ENCODE peak calls at places on chromosome 4, in four cellular contexts. One of them, this sample, is unnamed.

GRCh38 chr4:85210353-85210752 is 243.9 kb upstream of the WDFY3 start:
- DNase-seq in K562: no peak
- DNase-seq in thoracic aorta: no peak
- DNase-seq in AG04450: no peak
- DNase-seq in this sample: no peak

GRCh38 chr4:73019462-73020047 is 50.0 kb downstream of the COX18 start:
- DNase-seq in K562: peak; percentile 22
- DNase-seq in thoracic aorta: no peak
- DNase-seq in AG04450: peak; percentile 7
- DNase-seq in this sample: no peak

GRCh38 chr4:38488891-38489861 is 174.8 kb upstream of the KLF3 start:
- DNase-seq in AG04450: no peak
- DNase-seq in K562: no peak
- DNase-seq in thoracic aorta: no peak
- DNase-seq in this sample: no peak

GRCh38 chr4:72136429-72136828 is 104.6 kb downstream of the NPFFR2 start:
- DNase-seq in thoracic aorta: no peak
- DNase-seq in AG04450: no peak
- DNase-seq in K562: no peak
- DNase-seq in this sample: no peak

GRCh38 chr4:137467537-137467936 is 64.8 kb downstream of the PCDH18 start:
- DNase-seq in K562: no peak
- DNase-seq in AG04450: no peak
- DNase-seq in thoracic aorta: no peak
- DNase-seq in this sample: no peak

GRCh38 chr4:48042979-48043461 is 26.4 kb downstream of the NIPAL1 start:
- DNase-seq in AG04450: no peak
- DNase-seq in thoracic aorta: no peak
- DNase-seq in K562: no peak
- DNase-seq in this sample: no peak

GRCh38 chr4:173332963-173333657 is 1.0 kb downstream of the HMGB2 start:
- DNase-seq in K562: no peak
- DNase-seq in AG04450: no peak
- DNase-seq in thoracic aorta: no peak
- DNase-seq in this sample: no peak

GRCh38 chr4:69104719-69105275 is 8.5 kb downstream of the UGT2B7 start:
- DNase-seq in K562: no peak
- DNase-seq in AG04450: no peak
- DNase-seq in thoracic aorta: no peak
- DNase-seq in this sample: no peak

GRCh38 chr4:110195561-110196205 is 2.7 kb downstream of the ELOVL6 start:
- DNase-seq in thoracic aorta: no peak
- DNase-seq in AG04450: no peak
- DNase-seq in K562: no peak
- DNase-seq in this sample: no peak

GRCh38 chr4:144501231-144501780 is 144.7 kb upstream of the HHIP start:
- DNase-seq in AG04450: no peak
- DNase-seq in K562: no peak
- DNase-seq in thoracic aorta: no peak
- DNase-seq in this sample: no peak

GRCh38 chr4:8702516-8703400 is 110.2 kb downstream of the CPZ start:
- DNase-seq in thoracic aorta: no peak
- DNase-seq in K562: no peak
- DNase-seq in AG04450: no peak
- DNase-seq in this sample: no peak

GRCh38 chr4:38241541-38241940 is 281.3 kb downstream of the PTTG2 start:
- DNase-seq in K562: no peak
- DNase-seq in AG04450: no peak
- DNase-seq in thoracic aorta: no peak
- DNase-seq in this sample: no peak

GRCh38 chr4:155639674-155640529 is 26.7 kb upstream of the GUCY1A1 start:
- DNase-seq in AG04450: no peak
- DNase-seq in K562: no peak
- DNase-seq in thoracic aorta: no peak
- DNase-seq in this sample: no peak

GRCh38 chr4:39970559-39971270 is 7.0 kb downstream of the PDS5A start:
- DNase-seq in K562: no peak
- DNase-seq in AG04450: no peak
- DNase-seq in thoracic aorta: no peak
- DNase-seq in this sample: no peak

GRCh38 chr4:67765928-67766327 is 11.7 kb upstream of the GNRHR start:
- DNase-seq in AG04450: no peak
- DNase-seq in K562: no peak
- DNase-seq in thoracic aorta: no peak
- DNase-seq in this sample: no peak

GRCh38 chr4:24032371-24032989 is 142.6 kb upstream of the PPARGC1A start:
- DNase-seq in K562: no peak
- DNase-seq in thoracic aorta: no peak
- DNase-seq in AG04450: no peak
- DNase-seq in this sample: no peak

GRCh38 chr4:168877779-168878491 is 132.1 kb downstream of the CBR4 start:
- DNase-seq in thoracic aorta: no peak
- DNase-seq in K562: no peak
- DNase-seq in AG04450: no peak
- DNase-seq in this sample: no peak

GRCh38 chr4:135485371-135485770 is 1283.8 kb upstream of the PABPC4L start:
- DNase-seq in AG04450: no peak
- DNase-seq in K562: no peak
- DNase-seq in thoracic aorta: no peak
- DNase-seq in this sample: no peak

GRCh38 chr4:125489952-125490690 is 175.4 kb downstream of the FAT4 start:
- DNase-seq in K562: no peak
- DNase-seq in thoracic aorta: no peak
- DNase-seq in AG04450: no peak
- DNase-seq in this sample: no peak

GRCh38 chr4:158020175-158020574 is 152.7 kb downstream of the GASK1B start:
- DNase-seq in AG04450: peak; percentile 86
- DNase-seq in K562: no peak
- DNase-seq in thoracic aorta: no peak
- DNase-seq in this sample: peak; percentile 26
- H3K27ac ChIP-seq in AG04450: peak overlapping the region; percentile 11
- H3K27ac ChIP-seq in K562: no peak overlapping the region
- H3K27ac ChIP-seq in thoracic aorta: peak overlapping the region; percentile 69
- H3K27ac ChIP-seq in this sample: no peak overlapping the region

GRCh38 chr4:6201580-6202091 is 1.3 kb upstream of the JAKMIP1 start:
- DNase-seq in thoracic aorta: no peak
- DNase-seq in AG04450: no peak
- DNase-seq in K562: no peak
- DNase-seq in this sample: no peak

GRCh38 chr4:6198768-6199343 is 1.5 kb downstream of the JAKMIP1 start:
- DNase-seq in K562: no peak
- DNase-seq in thoracic aorta: no peak
- DNase-seq in AG04450: no peak
- DNase-seq in this sample: peak; percentile 66

GRCh38 chr4:6199344-6199921 is 916 bp downstream of the JAKMIP1 start:
- DNase-seq in thoracic aorta: no peak
- DNase-seq in K562: no peak
- DNase-seq in AG04450: no peak
- DNase-seq in this sample: no peak

GRCh38 chr4:6200011-6200921 is at the start of gene JAKMIP1:
- DNase-seq in AG04450: peak; percentile 10
- DNase-seq in K562: peak; percentile 100
- DNase-seq in thoracic aorta: no peak
- DNase-seq in this sample: peak; percentile 87

DNA sequence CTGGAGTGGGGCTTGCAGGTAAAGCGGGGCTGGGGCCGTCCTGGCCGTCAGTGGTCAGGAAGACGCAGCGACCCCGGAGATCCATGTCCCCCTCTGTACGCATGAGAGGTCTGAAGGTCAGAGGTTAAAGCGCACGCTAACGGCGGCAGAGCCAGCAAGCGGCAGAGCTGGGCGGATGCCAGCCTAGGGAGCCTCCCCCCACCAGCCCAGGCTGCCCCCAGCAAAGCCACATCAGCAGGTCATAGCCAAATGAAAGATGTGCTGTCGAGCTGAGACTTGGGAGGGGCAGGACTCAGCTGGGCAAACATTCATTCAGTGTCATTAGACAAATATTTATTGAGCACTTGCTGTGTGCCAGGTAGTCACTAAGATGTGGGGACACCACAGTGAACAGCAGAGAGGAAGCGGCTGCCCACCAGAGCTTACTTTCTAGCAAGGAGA is 593 bp upstream of the JAKMIP1 start:
- DNase-seq in thoracic aorta: no peak
- DNase-seq in AG04450: no peak
- DNase-seq in K562: no peak
- DNase-seq in this sample: no peak
- H3K27ac ChIP-seq in thoracic aorta: no peak overlapping the region
- H3K27ac ChIP-seq in AG04450: no peak overlapping the region
- H3K27ac ChIP-seq in K562: no peak overlapping the region
- H3K27ac ChIP-seq in this sample: peak overlapping the region; percentile 13

DNA sequence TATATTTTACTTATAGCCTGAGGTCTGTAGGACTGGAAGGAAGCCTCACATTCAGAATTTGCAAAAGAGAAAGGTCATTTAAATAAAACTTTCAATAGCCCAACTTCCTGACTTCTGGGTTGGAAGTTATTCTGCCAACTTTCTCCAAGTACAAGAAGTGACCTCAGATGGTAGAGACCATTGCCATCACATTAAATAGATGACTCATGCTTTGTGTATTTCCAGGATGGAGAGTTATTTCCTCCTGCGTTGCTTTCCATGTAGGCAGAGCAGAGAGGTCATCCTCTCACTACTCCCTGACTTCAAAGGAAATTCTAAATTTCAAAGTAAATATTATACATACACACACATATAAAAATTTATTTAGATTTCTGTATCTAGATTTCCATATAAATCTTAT is 73.0 kb upstream of the NR3C2 start:
- DNase-seq in AG04450: no peak
- DNase-seq in K562: no peak
- DNase-seq in thoracic aorta: no peak
- DNase-seq in this sample: no peak
- H3K27ac ChIP-seq in AG04450: no peak overlapping the region
- H3K27ac ChIP-seq in K562: no peak overlapping the region
- H3K27ac ChIP-seq in thoracic aorta: no peak overlapping the region
- H3K27ac ChIP-seq in this sample: no peak overlapping the region

GRCh38 chr4:80162418-80162817 is 34.9 kb upstream of the PRDM8 start:
- DNase-seq in thoracic aorta: no peak
- DNase-seq in AG04450: no peak
- DNase-seq in K562: no peak
- DNase-seq in this sample: no peak

GRCh38 chr4:80161413-80162058 is 35.8 kb upstream of the PRDM8 start:
- DNase-seq in thoracic aorta: no peak
- DNase-seq in K562: no peak
- DNase-seq in AG04450: no peak
- DNase-seq in this sample: no peak

GRCh38 chr4:80171251-80171650 is 26.1 kb upstream of the PRDM8 start:
- DNase-seq in thoracic aorta: no peak
- DNase-seq in K562: no peak
- DNase-seq in AG04450: no peak
- DNase-seq in this sample: no peak

GRCh38 chr4:80171656-80172055 is 25.6 kb upstream of the PRDM8 start:
- DNase-seq in thoracic aorta: no peak
- DNase-seq in K562: no peak
- DNase-seq in AG04450: no peak
- DNase-seq in this sample: no peak

GRCh38 chr4:80165855-80166254 is 31.4 kb upstream of the PRDM8 start:
- DNase-seq in K562: no peak
- DNase-seq in AG04450: no peak
- DNase-seq in thoracic aorta: no peak
- DNase-seq in this sample: no peak
- H3K27ac ChIP-seq in K562: no peak overlapping the region
- H3K27ac ChIP-seq in AG04450: no peak overlapping the region
- H3K27ac ChIP-seq in thoracic aorta: no peak overlapping the region
- H3K27ac ChIP-seq in this sample: no peak overlapping the region

This sample was measured in dorsolateral prefrontal cortex.